ENCODE peak calls at places on chromosomes 11 and 22, in five cellular contexts. H, F, U, D and S are unnamed samples.

GRCh38 chr11:44113018-44113417 is 17.5 kb downstream of the EXT2 start:
- DNase-seq in H (no peak), F (no peak), U (no peak), D (no peak), S (no peak)

GRCh38 chr22:26172389-26172990 is 3.2 kb downstream of the SEZ6L start:
- DNase-seq in H (peak; percentile 46), F (no peak), U (peak; percentile 53), D (no peak), S (peak; percentile 24)

GRCh38 chr11:67648140-67648795 is 2.3 kb downstream of the ACY3 start:
- DNase-seq in H (peak; percentile 44), F (no peak), U (peak; percentile 56), D (no peak), S (peak; percentile 59)

GRCh38 chr11:120816711-120817110 is 207.2 kb upstream of the TBCEL start:
- DNase-seq in H (no peak), F (no peak), U (no peak), D (no peak), S (no peak)

GRCh38 chr22:32531955-32532818 is 57.6 kb downstream of the FBXO7 start:
- DNase-seq in H (peak; percentile 77), F (peak; percentile 62), U (peak; percentile 87), D (no peak), S (no peak)

GRCh38 chr11:110463153-110463552 is 33.4 kb downstream of the FDX1 start:
- DNase-seq in H (no peak), F (peak; percentile 17), U (no peak), D (no peak), S (no peak)

GRCh38 chr11:3803726-3804510 is 4.4 kb upstream of the PGAP2 start:
- DNase-seq in H (no peak), F (no peak), U (no peak), D (no peak), S (no peak)

GRCh38 chr11:97414801-97415200 is 1025.0 kb downstream of the JRKL start:
- DNase-seq in H (no peak), F (no peak), U (no peak), D (no peak), S (no peak)

GRCh38 chr11:46666516-46666915 is 33.9 kb downstream of the ARHGAP1 start:
- DNase-seq in H (no peak), F (no peak), U (no peak), D (no peak), S (no peak)

GRCh38 chr11:64226507-64227051 is 505 bp downstream of the NUDT22 start:
- DNase-seq in H (peak; percentile 63), F (no peak), U (peak; percentile 50), D (no peak), S (no peak)
- TF ChIP-seq ATF3 in H (no peak), F (no peak), U (no peak), D (no peak), S (no peak)

DNA sequence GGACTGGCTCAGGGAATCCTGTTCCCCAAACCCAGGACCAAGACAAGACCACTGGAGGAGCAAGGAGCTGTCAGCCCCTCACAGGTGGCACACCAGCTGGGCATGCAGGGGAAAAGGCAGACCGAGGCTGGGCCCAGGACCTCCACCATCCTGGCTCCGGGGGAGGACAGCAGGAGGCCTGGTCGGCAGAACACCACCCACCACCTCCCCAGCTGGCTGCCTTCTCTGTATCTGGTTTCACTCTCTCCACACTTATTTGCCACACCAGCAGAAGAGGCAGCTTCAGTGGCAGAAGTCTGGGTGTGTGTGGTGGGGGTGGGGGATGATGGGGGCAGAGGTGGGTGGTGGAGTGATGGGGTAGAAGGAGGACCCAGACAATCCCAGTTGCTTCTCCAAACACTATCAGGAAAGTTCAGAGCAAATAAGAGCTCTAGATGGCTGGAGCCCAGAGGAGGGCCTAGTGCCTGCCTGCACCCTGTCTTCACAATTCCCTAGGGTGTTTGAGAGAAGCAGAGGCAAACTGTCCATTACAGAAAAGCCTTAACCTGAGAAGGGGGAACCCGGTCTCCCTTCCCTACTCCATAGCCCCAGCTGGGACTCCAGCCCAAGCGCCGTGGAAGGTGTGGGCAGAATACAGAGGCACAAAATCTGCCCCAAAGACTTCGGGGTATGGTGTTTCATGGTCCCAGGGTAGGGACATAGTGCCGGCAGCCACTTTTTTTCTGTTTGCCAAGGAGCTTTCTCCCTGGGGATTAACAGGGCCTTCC is 52.0 kb upstream of the CDON start:
- DNase-seq in H (no peak), F (no peak), U (no peak), D (no peak), S (no peak)
- H3K9ac ChIP-seq in H (peak overlapping the region; percentile 9), F (no peak overlapping the region), U (peak overlapping the region; percentile 69), D (no peak overlapping the region), S (no peak overlapping the region)

DNA sequence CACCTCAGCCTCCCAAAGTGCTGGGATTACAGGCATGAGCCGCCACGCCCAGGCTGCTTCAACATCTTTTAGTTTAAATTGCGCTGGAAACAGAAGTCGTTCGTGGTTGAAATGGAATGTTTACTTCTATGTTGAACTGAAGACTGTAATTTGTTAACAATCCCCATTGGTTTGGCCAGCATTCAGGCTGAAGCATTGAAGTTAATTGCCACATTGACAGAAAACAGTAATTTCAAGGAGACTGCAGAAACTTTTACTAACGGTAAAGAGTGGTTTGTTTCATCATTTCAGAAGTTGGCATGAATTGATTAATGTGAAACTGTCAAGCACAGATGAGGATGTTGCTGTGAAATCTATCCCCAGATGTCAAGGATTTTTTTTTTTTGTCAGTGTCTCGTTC is 14.2 kb downstream of the AP5B1 start:
- DNase-seq in H (no peak), F (no peak), U (no peak), D (no peak), S (no peak)
- TF ChIP-seq ATF3 in H (no peak), F (no peak), U (no peak), D (no peak), S (no peak)

GRCh38 chr11:19519344-19519743 is 193.3 kb upstream of the NAV2 start:
- DNase-seq in H (no peak), F (no peak), U (no peak), D (no peak), S (no peak)
- H3K9ac ChIP-seq in H (no peak overlapping the region), F (no peak overlapping the region), U (no peak overlapping the region), D (no peak overlapping the region), S (no peak overlapping the region)

GRCh38 chr22:46421272-46421671 is 85.8 kb downstream of the TRMU start:
- DNase-seq in H (no peak), F (no peak), U (no peak), D (peak; percentile 35), S (no peak)
- TF ChIP-seq ATF3 in H (no peak), F (no peak), U (no peak), D (no peak), S (no peak)